ENCODE peak calls at places on chromosomes 13 and 19, in four cellular contexts. One of them, this sample, is unnamed. For H3K4me1, the result is how much of the 10 kb centered on the place peaks cover.

GRCh38 chr19:32368781-32369180 is 23.4 kb downstream of the ZNF507 start:
- DNase-seq in right lobe of liver: no peak
- DNase-seq in thoracic aorta: no peak
- DNase-seq in Panc1: no peak
- DNase-seq in this sample: no peak

GRCh38 chr13:48043789-48044503 is 6.4 kb downstream of the NUDT15 start:
- DNase-seq in right lobe of liver: no peak
- DNase-seq in Panc1: no peak
- DNase-seq in thoracic aorta: no peak
- DNase-seq in this sample: no peak

GRCh38 chr13:21232599-21232998 is 56.1 kb downstream of the MRPL57 start:
- DNase-seq in right lobe of liver: no peak
- DNase-seq in Panc1: no peak
- DNase-seq in thoracic aorta: no peak
- DNase-seq in this sample: no peak

GRCh38 chr19:38806371-38806770 is 6.4 kb downstream of the LGALS4 start:
- DNase-seq in Panc1: no peak
- DNase-seq in thoracic aorta: no peak
- DNase-seq in right lobe of liver: no peak
- DNase-seq in this sample: no peak

GRCh38 chr19:5152013-5152763 is 183.3 kb downstream of the KDM4B start:
- DNase-seq in right lobe of liver: no peak
- DNase-seq in Panc1: no peak
- DNase-seq in thoracic aorta: no peak
- DNase-seq in this sample: peak

GRCh38 chr19:2422951-2423880 is 4.2 kb downstream of the TIMM13 start:
- DNase-seq in Panc1: no peak
- DNase-seq in right lobe of liver: no peak
- DNase-seq in thoracic aorta: no peak
- DNase-seq in this sample: no peak

GRCh38 chr13:19998960-19999359 is 40.4 kb downstream of the ZMYM2 start:
- DNase-seq in right lobe of liver: no peak
- DNase-seq in Panc1: no peak
- DNase-seq in thoracic aorta: no peak
- DNase-seq in this sample: no peak

GRCh38 chr19:12788682-12789097 is 2.6 kb upstream of the JUNB start:
- DNase-seq in right lobe of liver: peak
- DNase-seq in Panc1: no peak
- DNase-seq in thoracic aorta: no peak
- DNase-seq in this sample: peak

GRCh38 chr13:112330479-112331407 is 45.4 kb upstream of the SPACA7 start:
- DNase-seq in Panc1: no peak
- DNase-seq in right lobe of liver: peak
- DNase-seq in thoracic aorta: no peak
- DNase-seq in this sample: no peak

DNA sequence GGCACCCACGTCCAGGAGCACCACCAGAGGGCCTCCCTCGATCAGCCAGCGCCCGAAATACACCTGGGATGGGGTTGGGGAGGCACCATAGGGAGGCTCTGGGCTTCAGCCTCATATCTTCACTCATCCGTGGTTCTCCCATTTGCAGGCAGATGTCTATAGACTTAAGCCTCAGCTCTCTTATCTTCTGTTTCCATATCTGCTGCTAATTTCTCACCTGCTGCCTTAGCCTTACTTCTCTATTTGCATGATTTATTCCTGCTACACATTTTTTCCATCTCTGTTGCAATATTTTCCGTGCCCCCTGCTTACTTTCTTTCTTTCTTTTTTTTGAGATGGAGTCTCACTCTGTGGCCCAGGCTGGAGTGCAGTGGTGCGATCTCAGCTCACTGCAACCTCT is 5.8 kb downstream of the GYS1 start:
- DNase-seq in thoracic aorta: no peak
- DNase-seq in right lobe of liver: no peak
- DNase-seq in Panc1: no peak
- DNase-seq in this sample: no peak
- H3K4me1 ChIP-seq in thoracic aorta: under half
- H3K4me1 ChIP-seq in right lobe of liver: under half
- H3K4me1 ChIP-seq in Panc1: under half
- H3K4me1 ChIP-seq in this sample: under half

GRCh38 chr13:28679628-28680027 is 20.7 kb downstream of the POMP start:
- DNase-seq in right lobe of liver: no peak
- DNase-seq in Panc1: no peak
- DNase-seq in thoracic aorta: no peak
- DNase-seq in this sample: no peak
- TF ChIP-seq CTCF in right lobe of liver: peak
- TF ChIP-seq CTCF in Panc1: peak
- TF ChIP-seq CTCF in thoracic aorta: peak
- TF ChIP-seq CTCF in this sample: peak

DNA sequence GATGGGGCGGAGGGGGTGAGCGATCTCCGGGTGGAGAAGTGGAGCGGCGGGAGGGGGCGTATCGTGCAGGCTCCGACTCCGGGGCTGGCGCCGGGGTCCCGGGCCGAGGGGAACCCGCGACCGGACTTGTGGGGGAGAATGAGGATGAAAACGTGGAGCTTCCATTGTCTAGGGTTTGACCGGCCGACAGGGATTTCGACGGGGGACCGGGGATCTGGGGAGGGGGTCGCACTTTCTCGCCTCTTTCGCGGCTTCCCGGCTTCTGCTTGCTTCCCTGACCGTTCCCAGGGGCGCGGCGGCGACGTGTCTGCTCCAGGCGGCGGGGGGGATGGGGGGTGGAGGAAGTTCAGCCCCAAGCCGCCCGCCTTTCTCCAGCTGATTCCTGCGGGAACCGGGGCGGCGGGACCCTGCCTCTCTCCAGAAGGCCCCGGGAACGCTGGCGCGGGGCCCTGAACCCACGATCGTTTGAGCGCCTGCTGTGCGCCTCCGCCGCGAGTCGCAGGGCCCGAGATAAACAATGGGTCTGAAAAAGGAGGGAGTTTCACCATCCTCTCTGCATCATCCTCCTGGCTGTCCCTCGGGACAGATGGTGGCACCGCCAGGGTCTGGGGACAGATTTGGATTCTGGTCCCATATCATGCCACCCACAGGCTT is 790 bp downstream of the TPM4 start:
- DNase-seq in thoracic aorta: no peak
- DNase-seq in right lobe of liver: peak
- DNase-seq in Panc1: no peak
- DNase-seq in this sample: peak
- H3K4me1 ChIP-seq in thoracic aorta: half or more
- H3K4me1 ChIP-seq in right lobe of liver: under half
- H3K4me1 ChIP-seq in Panc1: under half
- H3K4me1 ChIP-seq in this sample: under half

GRCh38 chr13:113730145-113730750 is 28.8 kb upstream of the TMEM255B start:
- DNase-seq in thoracic aorta: no peak
- DNase-seq in right lobe of liver: no peak
- DNase-seq in Panc1: no peak
- DNase-seq in this sample: peak

GRCh38 chr13:113732961-113733950 is 25.8 kb upstream of the TMEM255B start:
- DNase-seq in thoracic aorta: no peak
- DNase-seq in right lobe of liver: no peak
- DNase-seq in Panc1: no peak
- DNase-seq in this sample: no peak

GRCh38 chr13:113730831-113731191 is 28.2 kb upstream of the TMEM255B start:
- DNase-seq in right lobe of liver: no peak
- DNase-seq in Panc1: no peak
- DNase-seq in thoracic aorta: no peak
- DNase-seq in this sample: no peak

GRCh38 chr13:113732176-113732960 is 26.7 kb upstream of the TMEM255B start:
- DNase-seq in thoracic aorta: no peak
- DNase-seq in Panc1: no peak
- DNase-seq in right lobe of liver: no peak
- DNase-seq in this sample: peak

GRCh38 chr13:113731192-113732175 is 27.5 kb upstream of the TMEM255B start:
- DNase-seq in Panc1: no peak
- DNase-seq in thoracic aorta: no peak
- DNase-seq in right lobe of liver: no peak
- DNase-seq in this sample: peak
- TF ChIP-seq CTCF in Panc1: no peak
- TF ChIP-seq CTCF in thoracic aorta: no peak
- TF ChIP-seq CTCF in right lobe of liver: no peak
- TF ChIP-seq CTCF in this sample: no peak

DNA sequence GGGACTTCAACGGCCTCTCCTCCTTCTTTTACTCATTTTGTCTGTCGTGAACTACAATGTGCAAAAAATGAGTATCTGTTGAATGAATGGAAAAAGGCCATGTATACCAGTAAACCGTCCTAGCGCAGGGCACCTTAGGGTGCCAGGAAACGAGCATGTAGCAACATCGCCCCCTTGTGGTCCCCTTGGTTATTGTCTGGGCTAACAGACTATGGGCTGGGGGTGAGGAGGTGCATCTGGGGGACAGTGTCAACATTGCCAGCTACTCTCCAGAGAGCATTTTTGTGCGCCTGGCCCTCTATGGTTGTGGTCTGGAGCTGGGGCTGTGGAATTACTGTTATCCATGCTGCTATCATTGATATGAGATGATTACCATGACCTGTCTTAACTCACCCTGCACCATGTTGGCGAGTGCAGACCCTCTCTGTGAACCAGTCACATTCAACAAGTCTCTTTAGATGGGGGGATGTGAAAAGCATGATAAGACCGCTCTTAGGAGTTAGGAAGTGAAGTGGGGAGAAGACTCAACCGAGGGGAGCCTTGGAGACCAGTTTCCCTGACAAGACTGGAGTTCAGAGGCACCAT is 22.8 kb upstream of the SIGLEC11 start:
- DNase-seq in Panc1: peak
- DNase-seq in thoracic aorta: peak
- DNase-seq in right lobe of liver: peak
- DNase-seq in this sample: no peak
- H3K4me1 ChIP-seq in Panc1: under half
- H3K4me1 ChIP-seq in thoracic aorta: under half
- H3K4me1 ChIP-seq in right lobe of liver: under half
- H3K4me1 ChIP-seq in this sample: under half

GRCh38 chr13:40992678-40993077 is 26.4 kb downstream of the ELF1 start:
- DNase-seq in right lobe of liver: no peak
- DNase-seq in Panc1: no peak
- DNase-seq in thoracic aorta: no peak
- DNase-seq in this sample: no peak
- TF ChIP-seq CTCF in right lobe of liver: no peak
- TF ChIP-seq CTCF in Panc1: peak
- TF ChIP-seq CTCF in thoracic aorta: no peak
- TF ChIP-seq CTCF in this sample: no peak

GRCh38 chr13:27161423-27161822 is 10.2 kb downstream of the USP12 start:
- DNase-seq in right lobe of liver: no peak
- DNase-seq in Panc1: no peak
- DNase-seq in thoracic aorta: no peak
- DNase-seq in this sample: no peak
- H3K4me1 ChIP-seq in right lobe of liver: under half
- H3K4me1 ChIP-seq in Panc1: half or more
- H3K4me1 ChIP-seq in thoracic aorta: half or more
- H3K4me1 ChIP-seq in this sample: under half

DNA sequence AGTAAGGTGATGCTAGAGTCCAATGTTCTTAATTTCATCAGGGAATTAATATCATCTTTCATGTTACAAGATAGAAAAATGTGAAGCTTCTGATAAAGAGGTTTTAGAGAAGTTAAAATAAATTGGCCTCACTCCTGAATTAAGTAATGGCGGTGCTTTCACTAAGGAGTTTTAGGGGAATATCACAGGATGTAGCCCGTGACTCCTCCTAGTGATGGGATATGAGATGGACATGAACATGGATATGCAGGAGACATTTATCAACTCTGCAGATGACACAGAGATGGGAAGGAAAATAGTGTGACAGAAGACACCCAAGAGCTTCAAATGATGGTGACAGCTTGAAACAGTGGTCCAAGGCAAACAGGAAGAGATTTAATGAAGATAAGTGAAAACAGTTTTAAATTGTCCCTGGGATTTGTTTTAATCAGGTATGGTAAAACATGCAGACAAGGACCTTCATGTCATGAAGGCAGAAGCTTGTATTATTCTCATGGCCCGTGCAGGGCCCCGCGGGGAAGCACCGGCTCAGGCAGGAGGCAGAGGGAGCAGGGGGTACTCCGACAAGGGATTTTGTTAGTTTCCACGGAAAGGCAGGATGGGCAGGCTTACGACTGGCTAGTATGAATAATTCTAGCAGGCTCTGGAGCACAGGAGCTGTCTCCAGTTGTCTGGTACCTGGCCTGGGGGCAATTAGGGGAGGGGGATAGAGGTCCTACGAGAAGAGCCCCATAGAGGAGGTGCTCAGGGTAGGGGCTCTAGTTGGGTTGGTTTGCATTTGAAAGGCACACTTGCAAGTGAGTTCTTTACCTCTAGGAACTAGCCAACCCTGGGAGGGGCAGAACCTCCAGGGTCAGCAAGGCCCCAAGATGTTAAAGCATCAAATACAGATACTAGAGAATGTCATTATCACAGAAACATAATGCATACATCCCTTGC is 38.7 kb upstream of the FARP1 start:
- DNase-seq in thoracic aorta: no peak
- DNase-seq in right lobe of liver: no peak
- DNase-seq in Panc1: no peak
- DNase-seq in this sample: no peak
- TF ChIP-seq CTCF in thoracic aorta: no peak
- TF ChIP-seq CTCF in right lobe of liver: peak
- TF ChIP-seq CTCF in Panc1: peak
- TF ChIP-seq CTCF in this sample: no peak

DNA sequence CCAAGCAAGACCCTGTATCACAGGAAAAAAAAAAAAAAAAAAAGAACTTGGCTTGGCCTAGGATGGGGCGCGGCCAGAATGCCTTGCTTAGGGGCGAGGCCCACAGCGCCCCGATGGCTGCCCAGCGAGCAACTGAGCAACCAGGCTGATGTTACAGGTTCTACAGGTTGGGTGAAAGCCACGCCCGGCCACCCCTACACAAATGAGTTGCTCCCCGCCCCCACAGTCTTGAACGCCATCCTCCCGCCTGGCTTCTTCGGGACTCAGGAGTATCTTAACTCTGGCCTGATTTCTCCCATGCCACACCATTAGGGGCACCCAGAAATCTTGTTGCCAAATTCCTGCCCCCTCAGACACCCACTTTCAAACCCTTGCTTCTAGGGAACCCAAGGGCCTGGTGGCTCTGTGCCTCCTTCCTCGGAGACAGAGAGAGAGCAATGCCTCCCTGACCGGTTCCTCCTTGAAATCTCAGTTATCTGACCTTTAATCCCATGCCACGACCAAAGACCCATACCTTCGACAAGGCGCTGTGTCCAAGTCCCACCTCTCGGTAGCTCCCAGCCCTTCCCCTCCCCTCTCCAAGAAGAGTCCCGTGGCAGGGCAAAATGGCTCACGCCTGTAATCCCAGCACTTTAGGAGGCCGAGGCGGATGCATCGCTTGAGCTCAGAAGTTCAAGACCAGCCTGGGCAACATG is 1.1 kb upstream of the CBLC start:
- DNase-seq in right lobe of liver: no peak
- DNase-seq in thoracic aorta: no peak
- DNase-seq in Panc1: no peak
- DNase-seq in this sample: peak
- H3K4me1 ChIP-seq in right lobe of liver: under half
- H3K4me1 ChIP-seq in thoracic aorta: under half
- H3K4me1 ChIP-seq in Panc1: under half
- H3K4me1 ChIP-seq in this sample: under half

This sample was measured in upper lobe of right lung.